ENCODE peak calls at places on chromosome 4, in five cellular contexts. M is fibroblast of lung, U is DND-41, H is IMR-90, V is endodermal cell. A is an unnamed sample.

GRCh38 chr4:168408620-168409019 is 71.7 kb downstream of the DDX60L start:
- DNase-seq in V (no peak), U (no peak), M (peak; percentile 99), H (peak; percentile 98), A (peak; percentile 37)

GRCh38 chr4:25984796-25985195 is 70.8 kb downstream of the SMIM20 start:
- DNase-seq in U (no peak), V (peak; percentile 13), H (no peak), M (no peak), A (no peak)

GRCh38 chr4:86493460-86493859 is 100.7 kb upstream of the PTPN13 start:
- DNase-seq in H (peak; percentile 36), M (peak; percentile 28), V (no peak), U (peak; percentile 64), A (no peak)

GRCh38 chr4:169239236-169239905 is 31.4 kb downstream of the SH3RF1 start:
- DNase-seq in U (no peak), V (no peak), M (peak; percentile 58), H (peak; percentile 47), A (no peak)

GRCh38 chr4:88291003-88291402 is 6.6 kb upstream of the PPM1K start:
- DNase-seq in H (peak; percentile 14), U (no peak), V (no peak), M (peak; percentile 60), A (no peak)

GRCh38 chr4:105122334-105122733 is 24.3 kb upstream of the TET2 start:
- DNase-seq in V (peak; percentile 75), M (peak; percentile 12), H (no peak), U (no peak), A (no peak)

GRCh38 chr4:106315476-106315967 is 487 bp downstream of the TBCK start:
- DNase-seq in U (peak; percentile 19), M (peak; percentile 17), H (peak; percentile 34), V (no peak), A (no peak)

GRCh38 chr4:15506464-15506863 is 36.8 kb downstream of the CC2D2A start:
- DNase-seq in M (peak; percentile 39), H (peak; percentile 82), V (no peak), U (no peak), A (no peak)

GRCh38 chr4:152064282-152064681 is 303.5 kb upstream of the GATB start:
- DNase-seq in U (no peak), V (no peak), M (no peak), H (no peak), A (no peak)

GRCh38 chr4:41057456-41057855 is 156.9 kb downstream of the APBB2 start:
- DNase-seq in M (no peak), H (peak; percentile 49), V (no peak), U (no peak), A (no peak)

GRCh38 chr4:95107635-95108034 is 349.9 kb downstream of the BMPR1B start:
- DNase-seq in H (peak; percentile 64), U (no peak), V (no peak), M (peak; percentile 33), A (no peak)

GRCh38 chr4:139454111-139454600 is at the start of gene RAB33B:
- DNase-seq in H (peak; percentile 86), M (peak; percentile 90), V (no peak), U (no peak), A (no peak)

GRCh38 chr4:124459922-124460301 is 252.6 kb downstream of the ANKRD50 start:
- DNase-seq in M (peak; percentile 40), U (no peak), V (no peak), H (no peak), A (no peak)

GRCh38 chr4:135197650-135198049 is 996.1 kb upstream of the PABPC4L start:
- DNase-seq in U (no peak), M (no peak), H (no peak), V (no peak), A (no peak)

GRCh38 chr4:189092596-189092995 is 848.1 kb upstream of the FRG1 start:
- DNase-seq in V (no peak), H (peak; percentile 42), U (peak; percentile 9), M (peak; percentile 30), A (no peak)

GRCh38 chr4:56375458-56375857 is 11.8 kb downstream of the AASDH start:
- DNase-seq in M (no peak), V (no peak), H (no peak), U (no peak), A (no peak)

GRCh38 chr4:85055558-85055957 is 89.1 kb upstream of the WDFY3 start:
- DNase-seq in U (no peak), H (no peak), M (no peak), V (no peak), A (no peak)

DNA sequence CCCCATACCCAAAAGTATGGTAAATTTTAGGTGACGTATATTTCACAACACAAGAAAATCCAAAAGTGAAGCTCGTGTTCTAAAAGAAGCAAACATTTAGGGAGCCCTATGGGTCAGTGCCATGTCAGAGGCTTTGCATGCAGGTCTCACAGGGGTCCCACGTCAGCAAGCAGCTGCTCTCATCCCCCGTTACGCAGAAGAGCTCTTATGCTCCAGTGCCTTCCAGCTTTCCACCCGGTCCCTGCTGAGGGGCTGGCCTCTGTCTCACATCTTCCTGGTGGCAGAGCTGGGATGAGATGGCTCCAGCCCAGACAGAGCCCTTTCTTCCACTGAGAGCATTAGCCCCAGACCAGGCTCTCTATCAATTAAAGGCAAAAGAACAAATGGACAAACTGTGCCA is 82.0 kb downstream of the IRF2 start:
- DNase-seq in U (no peak), V (no peak), M (no peak), H (no peak), A (no peak)
- H3K4me3 ChIP-seq in U (no peak overlapping the region), V (no peak overlapping the region), M (no peak overlapping the region), H (no peak overlapping the region), A (no peak overlapping the region)

GRCh38 chr4:153399358-153399757 is 54.9 kb downstream of the MND1 start:
- DNase-seq in H (no peak), V (no peak), U (no peak), M (no peak), A (no peak)
- H3K9ac ChIP-seq in H (no peak overlapping the region), V (no peak overlapping the region), U (no peak overlapping the region), M (no peak overlapping the region), A (no peak overlapping the region)

DNA sequence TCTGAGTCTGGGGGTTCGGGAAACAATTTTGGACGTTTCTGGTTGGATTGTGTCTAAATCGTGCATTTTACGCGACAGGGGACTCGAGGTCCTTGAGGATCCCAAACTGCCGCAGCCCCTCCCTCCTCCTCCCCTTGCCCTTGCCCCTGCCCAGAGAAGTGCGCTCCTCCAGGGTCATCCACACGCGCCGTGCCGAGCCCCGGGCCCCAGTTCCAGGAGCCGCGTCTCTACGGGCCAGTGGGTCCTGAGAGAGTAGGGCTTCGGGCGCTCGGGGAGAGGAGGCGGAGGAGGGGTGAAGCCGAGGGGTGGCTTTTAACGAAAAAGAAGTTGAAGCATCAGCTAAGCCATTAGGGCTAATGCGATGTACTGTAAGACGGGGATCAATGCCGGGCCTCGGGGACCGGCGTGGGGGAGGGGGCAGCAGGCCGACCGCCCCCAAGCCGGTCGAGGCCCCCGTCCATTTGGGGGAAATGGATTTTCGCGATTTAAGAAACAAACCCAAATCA is 13.9 kb downstream of the HMX1 start:
- DNase-seq in V (peak; percentile 71), M (no peak), H (no peak), U (no peak), A (no peak)
- H3K4me3 ChIP-seq in V (no peak overlapping the region), M (no peak overlapping the region), H (no peak overlapping the region), U (no peak overlapping the region), A (no peak overlapping the region)

DNA sequence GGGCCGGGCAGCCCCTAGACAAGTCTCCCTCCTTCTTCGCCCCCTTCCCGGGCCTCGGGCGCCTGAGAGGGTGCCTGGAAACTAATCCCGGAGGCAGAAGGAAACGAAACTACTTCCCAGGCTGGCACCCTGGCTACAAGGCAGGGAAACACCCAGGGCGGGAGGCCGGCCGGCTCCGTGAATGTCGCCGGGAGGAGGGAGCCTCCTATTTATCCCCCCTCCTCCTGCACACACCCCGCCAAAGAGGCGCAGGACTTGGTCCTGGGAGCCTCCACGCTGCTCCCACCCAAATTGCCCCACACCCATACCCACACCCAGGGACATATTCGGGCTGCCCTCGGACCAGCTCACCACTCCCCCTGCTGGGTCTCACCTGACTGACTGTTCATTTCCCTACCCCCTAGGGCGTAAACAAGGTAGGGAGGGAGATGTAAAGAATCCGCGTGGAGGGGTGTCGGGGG is at the start of gene BTC:
- DNase-seq in U (no peak), V (peak; percentile 77), H (no peak), M (peak; percentile 27), A (no peak)
- H3K9ac ChIP-seq in U (no peak within 1 kb of the TSS), V (no peak within 1 kb of the TSS), H (no peak within 1 kb of the TSS), M (peak within 1 kb of the TSS; percentile 50), A (no peak within 1 kb of the TSS)